ENCODE peak calls at places on chromosomes 16 and 17, in four cellular contexts. O is type B pancreatic cell, U is pancreas, T is gastrocnemius medialis. G is an unnamed sample.

GRCh38 chr16:87780385-87780989 is 14.7 kb upstream of the KLHDC4 start:
- DNase-seq in U (no peak), T (no peak), O (no peak), G (no peak)

GRCh38 chr16:28064150-28064549 is 636 bp upstream of the GSG1L start:
- DNase-seq in T (no peak), O (no peak), U (no peak), G (no peak)

GRCh38 chr17:61419496-61420046 is 19.9 kb downstream of the TBX2 start:
- DNase-seq in U (no peak), T (no peak), O (no peak), G (peak)

GRCh38 chr17:76721463-76721862 is 4.9 kb downstream of the JMJD6 start:
- DNase-seq in U (no peak), T (no peak), O (no peak), G (no peak)

GRCh38 chr17:3667366-3668278 is 756 bp downstream of the TAX1BP3 start:
- DNase-seq in U (peak), O (peak), T (peak), G (peak)

GRCh38 chr16:58419241-58420012 is 27.2 kb downstream of the GINS3 start:
- DNase-seq in U (no peak), O (no peak), T (no peak), G (no peak)

GRCh38 chr17:9217151-9218067 is 196.1 kb downstream of the NTN1 start:
- DNase-seq in U (no peak), T (peak), O (no peak), G (no peak)

GRCh38 chr17:80751460-80752368 is 207.1 kb downstream of the RPTOR start:
- DNase-seq in O (no peak), U (no peak), T (peak), G (no peak)

GRCh38 chr16:88358033-88358481 is 24.7 kb upstream of the ZNF469 start:
- DNase-seq in U (peak), T (no peak), O (no peak), G (no peak)

GRCh38 chr17:31190351-31190750 is 95.6 kb downstream of the NF1 start:
- DNase-seq in O (no peak), T (no peak), U (no peak), G (no peak)

GRCh38 chr16:3906363-3906762 is 25.9 kb upstream of the CREBBP start:
- DNase-seq in O (no peak), T (no peak), U (no peak), G (no peak)

GRCh38 chr16:56600398-56600999 is 7.9 kb upstream of the MT2A start:
- DNase-seq in T (no peak), U (no peak), O (no peak), G (no peak)

GRCh38 chr16:51434567-51435198 is 283.6 kb upstream of the SALL1 start:
- DNase-seq in T (no peak), U (no peak), O (no peak), G (no peak)

GRCh38 chr17:50204431-50204830 is 3.0 kb upstream of the COL1A1 start:
- DNase-seq in O (no peak), T (no peak), U (no peak), G (no peak)

GRCh38 chr16:80902306-80903154 is 98.1 kb upstream of the CDYL2 start:
- DNase-seq in U (no peak), O (no peak), T (no peak), G (no peak)

GRCh38 chr17:68344701-68345136 is 53.4 kb downstream of the ARSG start:
- DNase-seq in O (no peak), U (no peak), T (no peak), G (no peak)

GRCh38 chr16:81123092-81123852 is 27.1 kb upstream of the GCSH start:
- DNase-seq in U (no peak), O (no peak), T (no peak), G (no peak)

GRCh38 chr17:77802811-77803220 is 155.7 kb upstream of the TNRC6C start:
- DNase-seq in U (no peak), O (no peak), T (no peak), G (no peak)

GRCh38 chr17:80892019-80892855 is 99.4 kb upstream of the CHMP6 start:
- DNase-seq in O (no peak), T (peak), U (no peak), G (no peak)

GRCh38 chr16:72493681-72494415 is 321.9 kb upstream of the PMFBP1 start:
- DNase-seq in U (no peak), O (no peak), T (no peak), G (no peak)

GRCh38 chr17:65535777-65536572 is 25.5 kb downstream of the AXIN2 start:
- DNase-seq in O (no peak), T (no peak), U (no peak), G (no peak)

GRCh38 chr16:13036600-13036999 is 135.2 kb downstream of the SHISA9 start:
- DNase-seq in O (no peak), U (peak), T (no peak), G (no peak)

GRCh38 chr17:59842901-59843652 is 49.7 kb downstream of the TUBD1 start:
- DNase-seq in U (peak), T (no peak), O (no peak), G (peak)

GRCh38 chr17:31452561-31453110 is 61.2 kb downstream of the RAB11FIP4 start:
- DNase-seq in O (no peak), T (no peak), U (no peak), G (no peak)

GRCh38 chr16:69804283-69804682 is 42.2 kb downstream of the WWP2 start:
- DNase-seq in O (no peak), U (no peak), T (no peak), G (no peak)

GRCh38 chr17:28494445-28495188 is 11.5 kb upstream of the FOXN1 start:
- DNase-seq in T (peak), U (peak), O (peak), G (peak)

GRCh38 chr16:65069090-65069489 is 52.8 kb downstream of the CDH11 start:
- DNase-seq in U (no peak), T (no peak), O (no peak), G (no peak)

GRCh38 chr16:48536600-48537200 is 73.3 kb downstream of the N4BP1 start:
- DNase-seq in O (no peak), U (no peak), T (no peak), G (peak)

GRCh38 chr17:42111901-42112551 is 488 bp downstream of the DHX58 start:
- DNase-seq in T (no peak), U (no peak), O (no peak), G (no peak)

GRCh38 chr17:19337712-19338023 is 24.9 kb downstream of the B9D1 start:
- DNase-seq in O (no peak), T (no peak), U (no peak), G (no peak)

GRCh38 chr16:11067697-11068141 is 123.4 kb downstream of the CLEC16A start:
- DNase-seq in T (no peak), O (no peak), U (no peak), G (no peak)

DNA sequence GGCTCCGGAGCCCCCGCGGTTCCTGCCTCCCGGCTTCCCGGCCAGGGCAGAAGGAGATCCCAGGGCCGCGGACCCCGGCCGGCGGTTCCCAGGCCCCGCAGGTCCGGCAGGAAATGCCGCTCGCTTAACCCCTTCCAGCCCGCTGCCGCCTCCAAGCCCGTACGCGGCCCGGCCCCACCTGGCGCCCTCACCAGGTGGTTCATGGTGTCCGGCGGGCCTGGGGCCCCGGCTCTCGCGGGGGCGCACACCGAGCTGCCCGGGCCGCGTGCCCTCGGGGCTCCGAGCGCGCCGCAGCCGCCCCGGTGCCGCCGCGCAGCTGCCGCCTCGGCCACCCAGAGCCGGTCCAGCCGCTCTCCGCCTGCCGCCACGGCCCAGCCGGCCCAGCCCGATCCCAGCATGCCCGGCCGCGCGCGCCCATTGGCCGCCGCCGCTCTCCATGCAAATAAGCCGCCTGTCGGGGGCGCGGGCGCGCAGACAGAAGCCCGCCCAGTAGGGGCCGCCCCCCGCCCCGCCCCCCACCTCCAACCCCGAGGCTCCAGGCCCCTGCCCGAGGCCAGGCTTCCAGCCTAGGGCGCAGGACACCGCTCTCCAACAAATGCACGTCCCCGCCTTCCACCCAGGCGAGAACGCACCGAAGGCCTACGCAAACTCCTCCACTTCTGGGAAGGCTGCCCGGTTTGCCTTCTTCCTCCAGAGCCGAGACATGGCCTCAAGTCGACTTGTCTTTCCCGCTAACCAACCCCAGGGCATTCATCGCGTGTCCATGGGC is at the start of gene BCAR1:
- DNase-seq in T (peak), O (peak), U (peak), G (peak)
- TF ChIP-seq CTCF in T (peak), O (peak), U (no peak), G (peak)

GRCh38 chr17:6470146-6470718 is 26.0 kb downstream of the PIMREG start:
- DNase-seq in T (no peak), U (no peak), O (no peak), G (no peak)

GRCh38 chr17:6470751-6471521 is 26.7 kb downstream of the PIMREG start:
- DNase-seq in O (no peak), U (no peak), T (no peak), G (no peak)

GRCh38 chr17:6473128-6473767 is 29.0 kb downstream of the PIMREG start:
- DNase-seq in U (peak), T (peak), O (peak), G (peak)

GRCh38 chr17:6472517-6472916 is 28.3 kb downstream of the PIMREG start:
- DNase-seq in T (no peak), O (no peak), U (no peak), G (no peak)

DNA sequence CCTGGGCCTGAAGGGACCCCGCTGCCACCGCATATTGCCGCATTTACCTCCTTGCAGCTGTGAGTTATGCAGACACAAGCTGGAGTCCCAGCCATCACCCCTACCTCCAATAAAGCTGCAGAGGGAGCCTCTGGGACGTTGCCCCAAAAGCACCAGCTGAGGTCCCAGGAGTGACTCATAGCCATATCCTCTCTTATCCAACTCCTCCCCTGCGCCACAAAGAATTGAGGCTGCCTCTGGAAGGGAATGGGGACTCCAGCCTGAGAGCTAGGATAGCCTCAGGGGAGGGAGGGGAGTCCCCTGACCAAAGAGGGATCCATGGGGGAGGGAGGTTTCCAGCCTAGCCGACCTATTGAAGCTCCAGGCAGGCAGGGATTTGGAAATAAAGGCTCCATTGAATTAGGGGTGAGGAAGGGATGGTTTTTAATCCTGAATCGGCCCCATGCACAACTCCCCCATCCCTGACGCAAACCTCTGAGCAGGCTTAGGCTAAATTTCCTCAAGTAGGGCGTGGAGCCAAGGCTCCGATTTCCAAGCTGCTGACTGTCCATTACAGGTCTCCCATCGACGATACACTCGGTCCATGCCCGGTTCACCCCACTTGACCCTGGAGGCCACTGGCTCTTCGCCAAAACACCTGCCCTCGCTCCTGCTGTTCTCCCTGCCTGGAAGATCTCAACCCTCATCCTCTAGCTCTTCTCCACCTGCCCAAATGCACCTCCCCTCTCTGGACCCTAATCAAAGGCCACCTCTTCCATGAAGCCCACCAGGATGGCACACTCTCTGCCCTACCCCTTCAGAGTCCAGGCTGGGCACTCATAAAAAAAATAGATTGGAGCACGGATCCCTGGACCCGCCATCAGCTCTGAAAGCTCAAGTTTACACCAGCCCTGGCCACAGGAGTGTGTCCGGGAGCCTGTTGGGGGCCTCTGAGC is 27.5 kb downstream of the PIMREG start:
- DNase-seq in T (no peak), O (no peak), U (no peak), G (no peak)
- TF ChIP-seq CTCF in T (no peak), O (no peak), U (no peak), G (no peak)

DNA sequence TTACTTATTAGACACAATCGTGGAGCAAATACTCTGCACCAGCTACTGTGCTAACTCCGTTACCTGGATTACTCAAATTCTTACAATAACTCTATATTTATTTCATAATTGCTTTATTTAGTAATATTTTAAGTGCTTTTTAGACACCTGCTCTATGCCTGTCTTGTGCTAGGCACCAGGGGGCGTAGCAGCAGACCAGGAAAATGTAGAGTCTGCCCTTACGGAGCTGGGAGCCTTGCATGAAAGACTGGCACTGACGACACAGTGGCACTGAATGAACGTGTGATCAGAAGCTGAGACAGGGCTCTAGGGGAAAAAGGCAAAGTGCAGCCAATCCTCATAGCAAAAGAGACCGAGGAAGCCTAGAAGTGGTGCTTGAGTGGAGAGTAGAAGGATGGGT is 486.5 kb downstream of the CDH13 start:
- DNase-seq in O (no peak), U (no peak), T (no peak), G (no peak)
- TF ChIP-seq CTCF in O (peak), U (no peak), T (peak), G (peak)

GRCh38 chr16:89831810-89832328 is 3.6 kb downstream of the SPIRE2 start:
- DNase-seq in U (no peak), O (no peak), T (no peak), G (no peak)

GRCh38 chr16:89841275-89841674 is 13.0 kb downstream of the SPIRE2 start:
- DNase-seq in U (no peak), T (no peak), O (no peak), G (no peak)

GRCh38 chr16:89842471-89843408 is 14.5 kb downstream of the SPIRE2 start:
- DNase-seq in O (no peak), U (no peak), T (no peak), G (no peak)

DNA sequence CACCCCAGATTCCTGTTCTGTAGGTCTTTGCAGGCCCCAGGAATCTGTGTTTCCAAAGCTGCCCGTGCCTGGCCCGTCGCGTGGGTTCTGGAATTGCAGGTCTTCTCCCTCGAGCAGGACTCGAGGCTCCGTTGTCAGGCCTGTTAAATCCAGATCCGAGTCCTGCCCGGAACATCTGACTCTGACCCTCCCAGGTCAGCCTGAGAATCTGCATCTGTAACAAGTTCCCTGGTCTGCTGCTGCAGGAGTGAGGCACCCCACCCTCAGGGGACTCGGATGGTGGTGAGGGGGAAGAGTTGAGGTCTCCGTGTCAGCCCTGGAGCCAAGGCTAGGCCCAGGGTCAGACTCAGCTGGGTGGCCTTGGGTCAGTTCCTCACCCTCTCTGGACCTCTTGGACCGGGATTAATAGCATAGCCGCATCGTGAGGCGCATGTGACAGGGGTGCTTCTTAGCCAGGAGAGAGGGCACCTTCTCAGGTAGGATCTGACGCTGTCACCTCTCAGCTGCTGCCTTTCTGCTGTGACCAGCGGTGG is 8.8 kb downstream of the SPIRE2 start:
- DNase-seq in O (no peak), T (no peak), U (no peak), G (no peak)
- TF ChIP-seq CTCF in O (no peak), T (no peak), U (no peak), G (no peak)

DNA sequence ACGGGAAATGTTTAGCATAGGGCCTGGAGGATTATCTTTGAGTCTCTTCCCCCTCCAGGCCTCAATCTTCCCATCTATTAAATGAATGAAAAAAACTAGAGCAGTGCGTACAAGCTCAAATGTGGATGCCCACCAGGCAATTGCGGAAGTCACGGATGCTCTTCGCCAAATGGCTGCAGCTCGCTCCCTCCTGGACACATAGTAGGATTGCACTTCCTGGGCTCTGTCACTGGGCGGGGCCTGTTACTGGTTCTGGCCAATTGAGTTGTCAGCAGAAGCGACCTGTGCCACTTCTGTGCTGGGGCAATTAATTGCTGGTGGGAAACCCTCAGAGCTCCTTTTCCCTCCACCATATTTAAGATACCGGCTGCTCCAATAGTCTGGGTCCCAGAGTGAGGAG is 168.2 kb upstream of the IRX6 start:
- DNase-seq in O (no peak), U (no peak), T (no peak), G (no peak)
- TF ChIP-seq CTCF in O (no peak), U (no peak), T (no peak), G (no peak)

GRCh38 chr17:70961341-70961740 is 792.0 kb downstream of the KCNJ2 start:
- DNase-seq in O (no peak), U (no peak), T (no peak), G (no peak)

GRCh38 chr17:70956731-70957130 is 787.4 kb downstream of the KCNJ2 start:
- DNase-seq in O (no peak), T (no peak), U (no peak), G (no peak)

GRCh38 chr17:70955441-70955840 is 786.1 kb downstream of the KCNJ2 start:
- DNase-seq in O (no peak), U (no peak), T (no peak), G (no peak)
- TF ChIP-seq CTCF in O (no peak), U (no peak), T (no peak), G (no peak)

GRCh38 chr16:85729452-85729851 is 21.4 kb downstream of the C16orf74 start:
- DNase-seq in O (no peak), U (no peak), T (no peak), G (no peak)

GRCh38 chr16:85724936-85725335 is 26.0 kb downstream of the C16orf74 start:
- DNase-seq in U (no peak), O (no peak), T (no peak), G (no peak)

GRCh38 chr16:85729907-85730465 is 20.9 kb downstream of the C16orf74 start:
- DNase-seq in T (no peak), O (no peak), U (no peak), G (no peak)

GRCh38 chr16:85731179-85731578 is 19.7 kb downstream of the C16orf74 start:
- DNase-seq in U (no peak), T (no peak), O (no peak), G (no peak)

DNA sequence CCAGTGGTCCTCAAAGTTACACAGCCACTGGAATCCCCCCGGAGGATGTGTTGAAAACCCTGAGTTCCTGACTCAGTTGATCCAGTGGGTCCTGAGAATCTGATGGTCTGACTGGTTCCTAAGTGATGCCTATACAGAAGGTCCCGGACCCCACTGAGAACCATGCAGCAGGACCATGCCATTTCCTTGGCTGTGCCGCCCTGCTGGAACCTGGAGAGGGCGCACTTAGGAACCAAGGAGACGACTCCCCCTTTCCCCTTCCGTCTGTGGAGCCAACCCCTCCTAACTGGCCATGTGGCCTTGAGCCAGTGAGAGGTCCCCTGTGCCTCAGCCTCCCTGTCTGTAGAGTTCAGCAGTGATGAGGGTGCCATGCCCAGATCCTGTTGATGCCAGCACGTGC is 22.0 kb downstream of the C16orf74 start:
- DNase-seq in O (no peak), T (no peak), U (no peak), G (no peak)
- TF ChIP-seq CTCF in O (peak), T (no peak), U (no peak), G (peak)

G was measured in osteocyte.